ENCODE peak calls at places on chromosomes 2 and 18, in four cellular contexts. S, K, F and C are unnamed samples.

GRCh38 chr2:166375205-166375735 is 474 bp downstream of the SCN9A start:
- DNase-seq in F (no peak), K (no peak), S (no peak), C (no peak)

GRCh38 chr2:69385443-69386151 is 1.4 kb downstream of the GFPT1 start:
- DNase-seq in F (no peak), K (no peak), S (no peak), C (no peak)

GRCh38 chr18:22983175-22983574 is 50.0 kb downstream of the RBBP8 start:
- DNase-seq in S (no peak), K (no peak), F (no peak), C (peak; percentile 7)

GRCh38 chr18:58449366-58449935 is 179.4 kb downstream of the ALPK2 start:
- DNase-seq in K (no peak), S (no peak), F (no peak), C (no peak)

GRCh38 chr2:79511320-79511951 is 1.4 kb upstream of the CTNNA2 start:
- DNase-seq in F (no peak), S (peak; percentile 17), K (no peak), C (peak; percentile 22)

GRCh38 chr2:147449323-147450080 is 395.3 kb upstream of the ACVR2A start:
- DNase-seq in F (peak; percentile 2), S (no peak), K (peak; percentile 5), C (peak; percentile 21)

GRCh38 chr2:9554841-9555337 is 741 bp downstream of the ADAM17 start:
- DNase-seq in S (peak; percentile 57), F (no peak), K (no peak), C (no peak)

GRCh38 chr2:162490795-162491470 is 147.0 kb downstream of the GCA start:
- DNase-seq in F (no peak), S (no peak), K (no peak), C (no peak)

GRCh38 chr2:1238571-1239138 is 174.6 kb upstream of the TPO start:
- DNase-seq in K (no peak), S (no peak), F (no peak), C (no peak)

GRCh38 chr18:45662468-45662867 is 47.2 kb downstream of the SLC14A2 start:
- DNase-seq in F (no peak), K (no peak), S (no peak), C (no peak)

GRCh38 chr2:3349211-3349693 is 28.4 kb downstream of the EIPR1 start:
- DNase-seq in S (peak; percentile 97), F (no peak), K (no peak), C (no peak)

GRCh38 chr2:193584001-193584400 is 1389.3 kb upstream of the TMEFF2 start:
- DNase-seq in S (no peak), F (no peak), K (no peak), C (peak; percentile 39)

DNA sequence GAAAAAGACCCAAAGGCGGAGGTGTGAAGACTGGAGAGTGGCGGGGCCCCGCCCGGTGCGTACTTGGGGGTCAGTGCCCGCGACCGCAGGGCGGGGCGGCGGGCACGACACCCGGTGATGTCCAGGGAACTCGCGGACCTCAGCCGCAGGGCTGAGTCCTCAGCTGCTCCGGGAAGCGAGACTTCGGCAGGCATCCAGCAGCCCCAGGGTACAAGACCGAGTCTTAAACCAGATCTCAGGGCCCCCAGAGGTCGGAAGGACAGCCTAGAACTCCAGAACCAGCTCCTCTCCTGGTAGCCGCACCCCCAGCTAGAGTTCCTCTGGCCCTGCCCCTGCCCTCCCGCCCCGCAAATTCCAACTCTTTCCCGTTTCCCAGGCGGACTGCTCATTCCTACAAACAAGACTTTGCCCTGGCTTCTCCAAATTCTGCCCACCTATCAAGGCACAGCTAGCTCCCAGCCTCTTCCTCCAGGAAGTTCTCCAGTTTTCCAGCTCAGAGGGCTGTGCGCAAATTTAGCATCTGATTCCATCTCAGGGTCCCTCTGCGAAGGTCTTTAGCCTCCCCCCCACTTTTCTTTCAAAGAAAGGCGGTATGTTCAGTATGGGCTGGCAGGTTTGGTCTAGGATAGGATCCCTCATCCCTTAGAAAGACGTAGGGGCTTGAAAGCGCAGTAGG is 26.0 kb upstream of the NOTO start:
- DNase-seq in K (no peak), S (peak; percentile 48), F (no peak), C (peak; percentile 69)
- H3K4me3 ChIP-seq in K (peak overlapping the region; percentile 65), S (peak overlapping the region; percentile 11), F (peak overlapping the region; percentile 62), C (peak overlapping the region; percentile 45)

DNA sequence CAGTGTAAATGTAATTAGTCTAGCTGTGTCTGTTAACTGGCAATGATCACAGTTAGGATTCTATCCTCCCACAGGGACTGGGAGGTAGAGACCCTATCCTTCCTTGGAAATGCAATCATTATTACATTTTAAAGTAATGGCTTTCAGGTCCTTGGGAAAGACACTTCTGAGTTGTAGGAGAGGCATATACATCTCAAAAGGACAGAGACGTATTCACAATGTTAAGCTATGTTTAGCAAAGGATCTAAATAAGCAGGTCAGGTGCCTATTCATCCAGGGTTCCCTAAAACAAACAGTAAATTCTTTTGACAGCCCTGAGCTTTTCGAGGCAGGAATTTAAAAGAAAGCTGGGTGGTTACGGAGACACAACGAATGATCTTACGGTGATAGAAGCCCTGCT is 1671.7 kb upstream of the DDX18 start:
- DNase-seq in K (no peak), S (no peak), F (no peak), C (peak; percentile 18)
- H3K27me3 ChIP-seq in K (no peaks in the 10 kb centered on the region), S (no peaks in the 10 kb centered on the region), F (no peaks in the 10 kb centered on the region), C (peaks cover 76% of the 10 kb centered on the region)

GRCh38 chr18:76713432-76713831 is 108.9 kb upstream of the ZNF236 start:
- DNase-seq in K (no peak), F (no peak), S (no peak), C (no peak)

GRCh38 chr18:76709659-76710645 is 112.4 kb upstream of the ZNF236 start:
- DNase-seq in S (peak; percentile 67), K (peak; percentile 33), F (peak; percentile 16), C (peak; percentile 87)

GRCh38 chr18:76708727-76709353 is 113.5 kb upstream of the ZNF236 start:
- DNase-seq in F (no peak), S (no peak), K (no peak), C (no peak)

GRCh38 chr18:76708036-76708726 is 114.2 kb upstream of the ZNF236 start:
- DNase-seq in S (no peak), F (no peak), K (no peak), C (peak; percentile 49)

DNA sequence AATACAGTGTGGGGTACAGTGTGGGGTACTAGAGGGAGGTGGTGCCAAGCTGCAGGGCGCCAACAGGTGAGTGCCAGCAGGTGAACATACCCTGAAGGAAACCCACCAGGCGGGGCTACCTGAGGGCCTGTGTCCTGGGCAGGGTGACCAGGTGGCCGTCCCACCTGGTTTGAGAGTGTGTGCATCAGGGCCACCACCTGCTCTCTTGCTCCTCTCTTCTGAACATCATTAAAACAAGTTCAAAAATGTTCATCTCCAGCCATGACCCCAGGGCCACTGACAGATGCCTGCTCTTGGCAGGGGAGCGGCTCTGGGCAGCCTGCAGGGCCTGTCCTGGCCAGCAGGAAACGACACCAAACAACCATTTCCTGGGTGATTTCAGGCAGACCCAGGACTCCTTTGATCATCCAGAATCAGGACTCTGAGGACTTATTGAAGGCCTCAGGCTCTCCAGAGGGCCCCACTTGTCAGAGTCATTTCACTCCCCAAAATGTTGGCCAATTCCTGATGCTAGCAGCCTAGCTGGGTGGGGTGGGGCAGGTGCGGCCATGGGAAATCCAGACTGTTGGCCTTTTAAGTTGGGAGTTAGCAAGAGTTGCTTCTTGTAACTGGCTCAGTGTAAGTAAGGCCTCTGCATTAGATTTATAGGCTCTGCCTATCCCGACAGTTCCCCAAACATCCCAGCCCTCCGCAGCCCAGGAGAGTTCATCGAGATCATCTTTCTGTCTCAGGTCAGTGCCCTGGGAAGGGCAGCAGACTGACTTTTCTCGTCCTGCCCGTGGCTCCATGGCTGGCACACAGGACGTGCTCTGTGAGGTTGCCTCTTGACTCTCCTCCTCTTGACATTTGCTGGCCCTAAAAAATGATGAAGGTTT is 111.5 kb upstream of the ZNF236 start:
- DNase-seq in K (no peak), S (no peak), F (no peak), C (no peak)
- H3K4me3 ChIP-seq in K (no peak overlapping the region), S (no peak overlapping the region), F (no peak overlapping the region), C (no peak overlapping the region)

DNA sequence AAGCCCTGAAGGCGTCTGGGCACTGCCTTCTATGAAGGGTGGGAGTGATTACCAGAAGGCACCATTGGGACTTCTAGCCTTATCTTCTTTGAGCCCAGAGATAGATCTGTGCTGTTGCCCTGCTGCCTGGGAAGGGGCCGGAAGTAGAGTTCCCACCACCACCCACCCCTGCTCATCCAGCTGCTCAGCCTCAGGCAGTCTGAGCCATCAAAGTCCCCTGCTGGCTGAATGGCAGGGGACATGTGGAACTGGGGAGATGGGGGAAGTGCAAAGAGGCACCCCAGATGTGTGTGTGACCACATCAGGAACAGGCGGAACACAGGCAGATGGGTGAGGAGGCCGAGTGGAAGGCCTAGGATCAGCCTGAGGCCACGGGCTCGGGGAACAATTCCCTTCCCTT is 3.3 kb upstream of the WNT10A start:
- DNase-seq in F (no peak), S (no peak), K (no peak), C (no peak)
- H3K27me3 ChIP-seq in F (peaks cover 20% of the 10 kb centered on the region), S (peaks cover 26% of the 10 kb centered on the region), K (peaks cover 13% of the 10 kb centered on the region), C (peaks cover 99% of the 10 kb centered on the region)

DNA sequence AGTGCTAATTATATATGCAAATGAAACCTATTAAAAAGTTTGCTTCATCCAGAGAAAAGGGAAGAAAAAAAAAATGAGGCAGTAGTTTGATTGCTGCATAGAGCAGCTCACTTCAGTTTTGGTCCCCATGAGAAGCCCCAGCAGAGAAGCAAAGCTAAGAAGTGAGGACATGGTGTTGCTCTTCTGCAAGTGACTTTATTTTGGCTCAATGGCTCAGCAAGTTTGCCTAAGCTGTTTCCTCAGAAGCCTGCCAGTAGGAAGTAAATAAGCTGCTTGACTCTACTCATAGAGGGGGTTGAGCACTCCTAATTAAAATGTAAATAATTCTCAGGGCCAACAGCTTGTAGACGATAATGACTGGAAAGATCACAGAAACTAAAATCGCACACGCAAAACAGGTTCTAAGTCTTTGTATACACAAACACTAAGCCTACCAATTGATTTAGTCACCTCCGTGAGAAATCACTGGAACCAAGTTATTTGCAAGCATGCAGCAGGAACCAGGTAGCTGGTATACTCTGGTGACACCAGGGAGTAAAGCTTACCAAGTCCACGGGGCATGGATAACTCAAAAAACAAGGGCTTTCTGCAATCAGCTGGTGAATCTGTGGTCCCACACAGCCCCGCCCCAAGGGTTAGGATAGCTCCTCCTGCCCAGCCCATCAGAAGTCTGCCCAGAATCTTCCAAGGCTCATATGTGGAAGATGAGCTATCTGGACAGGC is 39.7 kb upstream of the NABP1 start:
- DNase-seq in F (no peak), S (no peak), K (no peak), C (peak; percentile 1)
- H3K4me3 ChIP-seq in F (peak overlapping the region; percentile 0), S (no peak overlapping the region), K (no peak overlapping the region), C (no peak overlapping the region)